ENCODE peak calls at places on chromosome 19, in five cellular contexts. One of them, this sample, is unnamed. For H3K79me1 and H3K4me1, the result is how much of the 10 kb centered on the place peaks cover.

GRCh38 chr19:41844601-41845000 is at the start of gene LYPD4:
- DNase-seq in H9: peak
- DNase-seq in neuronal stem cell: no peak
- DNase-seq in IMR-90: no peak
- DNase-seq in mesendoderm: no peak
- DNase-seq in this sample: no peak

GRCh38 chr19:54549224-54549623 is 24.4 kb upstream of the LILRA2 start:
- DNase-seq in mesendoderm: no peak
- DNase-seq in neuronal stem cell: no peak
- DNase-seq in H9: no peak
- DNase-seq in IMR-90: no peak
- DNase-seq in this sample: no peak

GRCh38 chr19:47231215-47232054 is 436 bp upstream of the BBC3 start:
- DNase-seq in mesendoderm: peak
- DNase-seq in neuronal stem cell: peak
- DNase-seq in IMR-90: peak
- DNase-seq in H9: peak
- DNase-seq in this sample: no peak

GRCh38 chr19:45470147-45471081 is 2.6 kb downstream of the FOSB start:
- DNase-seq in H9: no peak
- DNase-seq in IMR-90: peak
- DNase-seq in mesendoderm: peak
- DNase-seq in neuronal stem cell: no peak
- DNase-seq in this sample: no peak

GRCh38 chr19:33064117-33064777 is 441 bp downstream of the RHPN2 start:
- DNase-seq in neuronal stem cell: peak
- DNase-seq in mesendoderm: peak
- DNase-seq in IMR-90: no peak
- DNase-seq in H9: peak
- DNase-seq in this sample: peak

GRCh38 chr19:35736913-35737886 is 5.1 kb downstream of the IGFLR1 start:
- DNase-seq in IMR-90: no peak
- DNase-seq in mesendoderm: peak
- DNase-seq in neuronal stem cell: no peak
- DNase-seq in H9: no peak
- DNase-seq in this sample: no peak

GRCh38 chr19:42345191-42345812 is 19.9 kb downstream of the MEGF8 start:
- DNase-seq in mesendoderm: no peak
- DNase-seq in H9: no peak
- DNase-seq in neuronal stem cell: no peak
- DNase-seq in IMR-90: peak
- DNase-seq in this sample: no peak

GRCh38 chr19:48596679-48597465 is 9.7 kb upstream of the SPACA4 start:
- DNase-seq in H9: no peak
- DNase-seq in IMR-90: no peak
- DNase-seq in neuronal stem cell: no peak
- DNase-seq in mesendoderm: no peak
- DNase-seq in this sample: no peak

GRCh38 chr19:39498262-39499081 is at the start of gene DLL3:
- DNase-seq in mesendoderm: peak
- DNase-seq in H9: peak
- DNase-seq in neuronal stem cell: no peak
- DNase-seq in IMR-90: peak
- DNase-seq in this sample: peak

GRCh38 chr19:53432088-53432661 is 391 bp downstream of the ZNF761 start:
- DNase-seq in neuronal stem cell: peak
- DNase-seq in mesendoderm: peak
- DNase-seq in IMR-90: peak
- DNase-seq in H9: no peak
- DNase-seq in this sample: peak

GRCh38 chr19:42290523-42291436 is 11.2 kb upstream of the PRR19 start:
- DNase-seq in neuronal stem cell: no peak
- DNase-seq in H9: peak
- DNase-seq in IMR-90: no peak
- DNase-seq in mesendoderm: no peak
- DNase-seq in this sample: peak

GRCh38 chr19:19064811-19065745 is 1.3 kb downstream of the SLC25A42 start:
- DNase-seq in mesendoderm: no peak
- DNase-seq in H9: no peak
- DNase-seq in neuronal stem cell: no peak
- DNase-seq in IMR-90: no peak
- DNase-seq in this sample: no peak

GRCh38 chr19:41993612-41994483 is at the start of gene ATP1A3:
- DNase-seq in IMR-90: peak
- DNase-seq in mesendoderm: peak
- DNase-seq in neuronal stem cell: peak
- DNase-seq in H9: peak
- DNase-seq in this sample: peak

GRCh38 chr19:17953316-17953801 is 13.5 kb upstream of the KCNN1 start:
- DNase-seq in IMR-90: no peak
- DNase-seq in neuronal stem cell: no peak
- DNase-seq in mesendoderm: no peak
- DNase-seq in H9: peak
- DNase-seq in this sample: no peak

GRCh38 chr19:42038675-42039074 is 31.3 kb downstream of the GRIK5 start:
- DNase-seq in neuronal stem cell: no peak
- DNase-seq in IMR-90: no peak
- DNase-seq in mesendoderm: no peak
- DNase-seq in H9: no peak
- DNase-seq in this sample: no peak

GRCh38 chr19:42850981-42851717 is 28.4 kb downstream of the PSG1 start:
- DNase-seq in neuronal stem cell: no peak
- DNase-seq in mesendoderm: no peak
- DNase-seq in H9: no peak
- DNase-seq in IMR-90: peak
- DNase-seq in this sample: no peak

GRCh38 chr19:54391589-54392061 is 23.6 kb upstream of the TTYH1 start:
- DNase-seq in H9: peak
- DNase-seq in mesendoderm: peak
- DNase-seq in IMR-90: no peak
- DNase-seq in neuronal stem cell: no peak
- DNase-seq in this sample: peak

GRCh38 chr19:18223860-18224524 is 2.2 kb downstream of the PDE4C start:
- DNase-seq in neuronal stem cell: peak
- DNase-seq in H9: peak
- DNase-seq in IMR-90: no peak
- DNase-seq in mesendoderm: peak
- DNase-seq in this sample: no peak

GRCh38 chr19:52992109-52993004 is 21.4 kb upstream of the ERVV-1 start:
- DNase-seq in neuronal stem cell: no peak
- DNase-seq in mesendoderm: peak
- DNase-seq in H9: peak
- DNase-seq in IMR-90: no peak
- DNase-seq in this sample: peak

GRCh38 chr19:17275441-17276175 is 6.1 kb upstream of the ANKLE1 start:
- DNase-seq in H9: no peak
- DNase-seq in IMR-90: no peak
- DNase-seq in neuronal stem cell: no peak
- DNase-seq in mesendoderm: no peak
- DNase-seq in this sample: no peak

GRCh38 chr19:50415661-50416033 is 3.1 kb upstream of the SPIB start:
- DNase-seq in neuronal stem cell: no peak
- DNase-seq in mesendoderm: no peak
- DNase-seq in IMR-90: no peak
- DNase-seq in H9: peak
- DNase-seq in this sample: no peak

GRCh38 chr19:41309225-41310030 is 544 bp upstream of the CCDC97 start:
- DNase-seq in IMR-90: no peak
- DNase-seq in mesendoderm: no peak
- DNase-seq in H9: no peak
- DNase-seq in neuronal stem cell: no peak
- DNase-seq in this sample: no peak

GRCh38 chr19:56170261-56170660 is 5.5 kb upstream of the GALP start:
- DNase-seq in neuronal stem cell: no peak
- DNase-seq in IMR-90: peak
- DNase-seq in mesendoderm: no peak
- DNase-seq in H9: no peak
- DNase-seq in this sample: no peak

GRCh38 chr19:50626796-50627195 is 12.9 kb downstream of the SYT3 start:
- DNase-seq in IMR-90: peak
- DNase-seq in H9: no peak
- DNase-seq in neuronal stem cell: no peak
- DNase-seq in mesendoderm: no peak
- DNase-seq in this sample: no peak

GRCh38 chr19:53132231-53132991 is at the start of gene ZNF415:
- DNase-seq in mesendoderm: peak
- DNase-seq in IMR-90: peak
- DNase-seq in H9: peak
- DNase-seq in neuronal stem cell: peak
- DNase-seq in this sample: peak

GRCh38 chr19:29963576-29963975 is 21.5 kb downstream of the URI1 start:
- DNase-seq in neuronal stem cell: no peak
- DNase-seq in IMR-90: no peak
- DNase-seq in H9: no peak
- DNase-seq in mesendoderm: no peak
- DNase-seq in this sample: no peak

GRCh38 chr19:16285769-16286564 is 38.7 kb upstream of the KLF2 start:
- DNase-seq in mesendoderm: no peak
- DNase-seq in IMR-90: no peak
- DNase-seq in H9: no peak
- DNase-seq in neuronal stem cell: peak
- DNase-seq in this sample: no peak

GRCh38 chr19:48686103-48686502 is 9.7 kb upstream of the FUT2 start:
- DNase-seq in IMR-90: no peak
- DNase-seq in H9: no peak
- DNase-seq in neuronal stem cell: no peak
- DNase-seq in mesendoderm: no peak
- DNase-seq in this sample: no peak

GRCh38 chr19:41265376-41266153 is 1.4 kb downstream of the HNRNPUL1 start:
- DNase-seq in IMR-90: peak
- DNase-seq in H9: no peak
- DNase-seq in neuronal stem cell: no peak
- DNase-seq in mesendoderm: peak
- DNase-seq in this sample: no peak

GRCh38 chr19:13152854-13153626 is 2.8 kb downstream of the IER2 start:
- DNase-seq in neuronal stem cell: peak
- DNase-seq in IMR-90: peak
- DNase-seq in mesendoderm: peak
- DNase-seq in H9: peak
- DNase-seq in this sample: no peak

GRCh38 chr19:13813147-13813546 is 17.9 kb downstream of the ZSWIM4 start:
- DNase-seq in H9: no peak
- DNase-seq in IMR-90: no peak
- DNase-seq in neuronal stem cell: no peak
- DNase-seq in mesendoderm: no peak
- DNase-seq in this sample: no peak

GRCh38 chr19:49020931-49021895 is 2.9 kb downstream of the CGB3 start:
- DNase-seq in mesendoderm: no peak
- DNase-seq in IMR-90: peak
- DNase-seq in H9: no peak
- DNase-seq in neuronal stem cell: no peak
- DNase-seq in this sample: no peak

GRCh38 chr19:7554990-7555864 is 19.7 kb downstream of the PNPLA6 start:
- DNase-seq in IMR-90: no peak
- DNase-seq in H9: peak
- DNase-seq in mesendoderm: peak
- DNase-seq in neuronal stem cell: no peak
- DNase-seq in this sample: peak

GRCh38 chr19:16497042-16497441 is 848 bp downstream of the C19orf44 start:
- DNase-seq in mesendoderm: no peak
- DNase-seq in IMR-90: no peak
- DNase-seq in neuronal stem cell: no peak
- DNase-seq in H9: no peak
- DNase-seq in this sample: no peak

GRCh38 chr19:58291943-58292342 is 13.2 kb downstream of the ZNF8 start:
- DNase-seq in neuronal stem cell: no peak
- DNase-seq in H9: no peak
- DNase-seq in IMR-90: no peak
- DNase-seq in mesendoderm: no peak
- DNase-seq in this sample: no peak

GRCh38 chr19:40503300-40503699 is 36.5 kb downstream of the SPTBN4 start:
- DNase-seq in neuronal stem cell: no peak
- DNase-seq in mesendoderm: peak
- DNase-seq in H9: peak
- DNase-seq in IMR-90: no peak
- DNase-seq in this sample: no peak

GRCh38 chr19:57466489-57466888 is 9.5 kb upstream of the VN1R1 start:
- DNase-seq in H9: no peak
- DNase-seq in mesendoderm: no peak
- DNase-seq in IMR-90: no peak
- DNase-seq in neuronal stem cell: no peak
- DNase-seq in this sample: no peak

DNA sequence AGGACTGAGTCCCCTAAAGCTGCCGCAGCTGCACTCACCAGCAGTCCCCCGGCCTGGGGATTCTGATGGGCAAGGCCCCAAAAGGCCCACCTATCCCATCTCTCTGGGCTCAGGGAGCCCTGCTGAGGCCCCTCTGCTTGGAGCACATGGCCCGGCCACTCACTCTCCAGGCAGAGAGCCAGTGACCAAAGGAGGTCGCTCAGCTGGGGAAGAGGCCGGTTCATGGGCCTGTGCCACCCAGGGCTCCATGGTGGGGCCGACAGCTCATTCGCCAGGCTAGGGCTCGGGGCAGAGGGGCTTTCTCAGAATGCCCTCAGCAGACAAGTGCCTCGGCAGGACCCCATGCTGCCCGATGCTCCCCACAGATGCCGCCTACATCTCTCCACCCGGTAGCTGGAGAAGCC is 54.5 kb downstream of the MLLT1 start:
- DNase-seq in mesendoderm: no peak
- DNase-seq in neuronal stem cell: no peak
- DNase-seq in IMR-90: no peak
- DNase-seq in H9: no peak
- DNase-seq in this sample: no peak
- H3K79me1 ChIP-seq in mesendoderm: under half
- H3K79me1 ChIP-seq in neuronal stem cell: under half
- H3K79me1 ChIP-seq in IMR-90: half or more
- H3K79me1 ChIP-seq in H9: under half
- H3K79me1 ChIP-seq in this sample: under half

GRCh38 chr19:10431254-10431942 is 11.1 kb downstream of the PDE4A start:
- DNase-seq in neuronal stem cell: no peak
- DNase-seq in mesendoderm: peak
- DNase-seq in IMR-90: no peak
- DNase-seq in H9: no peak
- DNase-seq in this sample: peak
- H3K4me1 ChIP-seq in neuronal stem cell: under half
- H3K4me1 ChIP-seq in mesendoderm: under half
- H3K4me1 ChIP-seq in IMR-90: under half
- H3K4me1 ChIP-seq in H9: under half
- H3K4me1 ChIP-seq in this sample: under half

GRCh38 chr19:10863107-10863700 is 8.1 kb upstream of the CARM1 start:
- DNase-seq in IMR-90: no peak
- DNase-seq in neuronal stem cell: no peak
- DNase-seq in mesendoderm: no peak
- DNase-seq in H9: no peak
- DNase-seq in this sample: no peak
- H3K79me1 ChIP-seq in IMR-90: under half
- H3K79me1 ChIP-seq in neuronal stem cell: under half
- H3K79me1 ChIP-seq in mesendoderm: under half
- H3K79me1 ChIP-seq in H9: under half
- H3K79me1 ChIP-seq in this sample: under half

GRCh38 chr19:3378352-3379146 is 12.2 kb downstream of the NFIC start:
- DNase-seq in mesendoderm: no peak
- DNase-seq in IMR-90: no peak
- DNase-seq in H9: no peak
- DNase-seq in neuronal stem cell: no peak
- DNase-seq in this sample: no peak
- H3K4me1 ChIP-seq in mesendoderm: under half
- H3K4me1 ChIP-seq in IMR-90: under half
- H3K4me1 ChIP-seq in H9: under half
- H3K4me1 ChIP-seq in neuronal stem cell: under half
- H3K4me1 ChIP-seq in this sample: under half